ENCODE peak calls at places on chromosomes 11 and 22, in six cellular contexts. One of them, this sample, is unnamed.

GRCh38 chr11:77800445-77800844 is 20.1 kb downstream of the RSF1 start:
- DNase-seq in stimulated activated CD8-positive, alpha-beta memory T cell treated with anti-CD3 and anti-CD28 coated beads, Interleukin-2, amount 100 ng/mL, for 1 hour: no peak
- DNase-seq in right lobe of liver: no peak
- DNase-seq in stimulated activated naive CD4-positive, alpha-beta T cell treated with Interleukin-2 at 50 U/mL for 16 hours: no peak
- DNase-seq in mesendoderm: no peak
- DNase-seq in central memory CD4-positive, alpha-beta T cell: no peak
- DNase-seq in this sample: no peak

GRCh38 chr11:64753380-64754123 is 6.2 kb downstream of the PYGM start:
- DNase-seq in right lobe of liver: no peak
- DNase-seq in central memory CD4-positive, alpha-beta T cell: no peak
- DNase-seq in stimulated activated naive CD4-positive, alpha-beta T cell treated with Interleukin-2 at 50 U/mL for 16 hours: no peak
- DNase-seq in stimulated activated CD8-positive, alpha-beta memory T cell treated with anti-CD3 and anti-CD28 coated beads, Interleukin-2, amount 100 ng/mL, for 1 hour: no peak
- DNase-seq in mesendoderm: no peak
- DNase-seq in this sample: no peak

GRCh38 chr11:58058276-58059010 is 27.7 kb downstream of the OR6Q1 start:
- DNase-seq in stimulated activated CD8-positive, alpha-beta memory T cell treated with anti-CD3 and anti-CD28 coated beads, Interleukin-2, amount 100 ng/mL, for 1 hour: no peak
- DNase-seq in mesendoderm: peak; percentile 76
- DNase-seq in central memory CD4-positive, alpha-beta T cell: no peak
- DNase-seq in right lobe of liver: no peak
- DNase-seq in stimulated activated naive CD4-positive, alpha-beta T cell treated with Interleukin-2 at 50 U/mL for 16 hours: no peak
- DNase-seq in this sample: peak; percentile 71

GRCh38 chr11:33645686-33646085 is 54.9 kb downstream of the C11orf91 start:
- DNase-seq in mesendoderm: no peak
- DNase-seq in stimulated activated naive CD4-positive, alpha-beta T cell treated with Interleukin-2 at 50 U/mL for 16 hours: no peak
- DNase-seq in right lobe of liver: no peak
- DNase-seq in central memory CD4-positive, alpha-beta T cell: no peak
- DNase-seq in stimulated activated CD8-positive, alpha-beta memory T cell treated with anti-CD3 and anti-CD28 coated beads, Interleukin-2, amount 100 ng/mL, for 1 hour: no peak
- DNase-seq in this sample: peak; percentile 7

GRCh38 chr11:12653729-12654128 is 20.5 kb upstream of the TEAD1 start:
- DNase-seq in stimulated activated naive CD4-positive, alpha-beta T cell treated with Interleukin-2 at 50 U/mL for 16 hours: no peak
- DNase-seq in stimulated activated CD8-positive, alpha-beta memory T cell treated with anti-CD3 and anti-CD28 coated beads, Interleukin-2, amount 100 ng/mL, for 1 hour: no peak
- DNase-seq in central memory CD4-positive, alpha-beta T cell: no peak
- DNase-seq in right lobe of liver: no peak
- DNase-seq in mesendoderm: peak; percentile 87
- DNase-seq in this sample: no peak

GRCh38 chr11:130592056-130592455 is 143.6 kb downstream of the ADAMTS15 start:
- DNase-seq in right lobe of liver: no peak
- DNase-seq in central memory CD4-positive, alpha-beta T cell: no peak
- DNase-seq in mesendoderm: no peak
- DNase-seq in stimulated activated naive CD4-positive, alpha-beta T cell treated with Interleukin-2 at 50 U/mL for 16 hours: no peak
- DNase-seq in stimulated activated CD8-positive, alpha-beta memory T cell treated with anti-CD3 and anti-CD28 coated beads, Interleukin-2, amount 100 ng/mL, for 1 hour: no peak
- DNase-seq in this sample: no peak

GRCh38 chr22:24894220-24894975 is 52.1 kb downstream of the LHFPL7 start:
- DNase-seq in stimulated activated CD8-positive, alpha-beta memory T cell treated with anti-CD3 and anti-CD28 coated beads, Interleukin-2, amount 100 ng/mL, for 1 hour: no peak
- DNase-seq in right lobe of liver: peak; percentile 95
- DNase-seq in stimulated activated naive CD4-positive, alpha-beta T cell treated with Interleukin-2 at 50 U/mL for 16 hours: no peak
- DNase-seq in mesendoderm: peak; percentile 29
- DNase-seq in central memory CD4-positive, alpha-beta T cell: no peak
- DNase-seq in this sample: peak; percentile 91

GRCh38 chr11:8338138-8338537 is 74.5 kb upstream of the LMO1 start:
- DNase-seq in stimulated activated CD8-positive, alpha-beta memory T cell treated with anti-CD3 and anti-CD28 coated beads, Interleukin-2, amount 100 ng/mL, for 1 hour: no peak
- DNase-seq in right lobe of liver: peak; percentile 56
- DNase-seq in stimulated activated naive CD4-positive, alpha-beta T cell treated with Interleukin-2 at 50 U/mL for 16 hours: no peak
- DNase-seq in mesendoderm: peak; percentile 62
- DNase-seq in central memory CD4-positive, alpha-beta T cell: no peak
- DNase-seq in this sample: peak; percentile 11

GRCh38 chr11:100574894-100575769 is 112.0 kb upstream of the ARHGAP42 start:
- DNase-seq in stimulated activated naive CD4-positive, alpha-beta T cell treated with Interleukin-2 at 50 U/mL for 16 hours: no peak
- DNase-seq in stimulated activated CD8-positive, alpha-beta memory T cell treated with anti-CD3 and anti-CD28 coated beads, Interleukin-2, amount 100 ng/mL, for 1 hour: no peak
- DNase-seq in right lobe of liver: no peak
- DNase-seq in mesendoderm: peak; percentile 47
- DNase-seq in central memory CD4-positive, alpha-beta T cell: no peak
- DNase-seq in this sample: peak; percentile 32

GRCh38 chr22:30044369-30044768 is 35.9 kb upstream of the HORMAD2 start:
- DNase-seq in right lobe of liver: no peak
- DNase-seq in stimulated activated naive CD4-positive, alpha-beta T cell treated with Interleukin-2 at 50 U/mL for 16 hours: no peak
- DNase-seq in stimulated activated CD8-positive, alpha-beta memory T cell treated with anti-CD3 and anti-CD28 coated beads, Interleukin-2, amount 100 ng/mL, for 1 hour: no peak
- DNase-seq in central memory CD4-positive, alpha-beta T cell: no peak
- DNase-seq in mesendoderm: no peak
- DNase-seq in this sample: no peak

GRCh38 chr11:125111341-125112234 is at the start of gene TMEM218:
- DNase-seq in stimulated activated naive CD4-positive, alpha-beta T cell treated with Interleukin-2 at 50 U/mL for 16 hours: peak; percentile 97
- DNase-seq in mesendoderm: peak; percentile 100
- DNase-seq in stimulated activated CD8-positive, alpha-beta memory T cell treated with anti-CD3 and anti-CD28 coated beads, Interleukin-2, amount 100 ng/mL, for 1 hour: peak; percentile 89
- DNase-seq in central memory CD4-positive, alpha-beta T cell: peak; percentile 96
- DNase-seq in right lobe of liver: peak; percentile 100
- DNase-seq in this sample: peak; percentile 99

GRCh38 chr11:57150454-57150917 is 31.3 kb upstream of the LRRC55 start:
- DNase-seq in central memory CD4-positive, alpha-beta T cell: no peak
- DNase-seq in right lobe of liver: no peak
- DNase-seq in stimulated activated naive CD4-positive, alpha-beta T cell treated with Interleukin-2 at 50 U/mL for 16 hours: no peak
- DNase-seq in mesendoderm: peak; percentile 72
- DNase-seq in stimulated activated CD8-positive, alpha-beta memory T cell treated with anti-CD3 and anti-CD28 coated beads, Interleukin-2, amount 100 ng/mL, for 1 hour: no peak
- DNase-seq in this sample: no peak

GRCh38 chr22:17931400-17931825 is 92.9 kb downstream of the MICAL3 start:
- DNase-seq in central memory CD4-positive, alpha-beta T cell: no peak
- DNase-seq in right lobe of liver: peak; percentile 83
- DNase-seq in stimulated activated naive CD4-positive, alpha-beta T cell treated with Interleukin-2 at 50 U/mL for 16 hours: no peak
- DNase-seq in stimulated activated CD8-positive, alpha-beta memory T cell treated with anti-CD3 and anti-CD28 coated beads, Interleukin-2, amount 100 ng/mL, for 1 hour: no peak
- DNase-seq in mesendoderm: no peak
- DNase-seq in this sample: no peak

GRCh38 chr11:108117746-108118371 is 3.5 kb upstream of the ACAT1 start:
- DNase-seq in central memory CD4-positive, alpha-beta T cell: peak; percentile 12
- DNase-seq in mesendoderm: peak; percentile 44
- DNase-seq in stimulated activated naive CD4-positive, alpha-beta T cell treated with Interleukin-2 at 50 U/mL for 16 hours: no peak
- DNase-seq in right lobe of liver: no peak
- DNase-seq in stimulated activated CD8-positive, alpha-beta memory T cell treated with anti-CD3 and anti-CD28 coated beads, Interleukin-2, amount 100 ng/mL, for 1 hour: no peak
- DNase-seq in this sample: peak; percentile 2

GRCh38 chr11:35619754-35620640 is 1.7 kb downstream of the FJX1 start:
- DNase-seq in stimulated activated CD8-positive, alpha-beta memory T cell treated with anti-CD3 and anti-CD28 coated beads, Interleukin-2, amount 100 ng/mL, for 1 hour: no peak
- DNase-seq in mesendoderm: peak; percentile 97
- DNase-seq in central memory CD4-positive, alpha-beta T cell: no peak
- DNase-seq in right lobe of liver: no peak
- DNase-seq in stimulated activated naive CD4-positive, alpha-beta T cell treated with Interleukin-2 at 50 U/mL for 16 hours: no peak
- DNase-seq in this sample: peak; percentile 35

GRCh38 chr22:39984750-39985149 is 10.0 kb upstream of the FAM83F start:
- DNase-seq in stimulated activated naive CD4-positive, alpha-beta T cell treated with Interleukin-2 at 50 U/mL for 16 hours: no peak
- DNase-seq in central memory CD4-positive, alpha-beta T cell: no peak
- DNase-seq in mesendoderm: no peak
- DNase-seq in stimulated activated CD8-positive, alpha-beta memory T cell treated with anti-CD3 and anti-CD28 coated beads, Interleukin-2, amount 100 ng/mL, for 1 hour: no peak
- DNase-seq in right lobe of liver: no peak
- DNase-seq in this sample: no peak

GRCh38 chr11:37916331-37916730 is 1318.3 kb upstream of the RAG2 start:
- DNase-seq in central memory CD4-positive, alpha-beta T cell: no peak
- DNase-seq in mesendoderm: peak; percentile 79
- DNase-seq in stimulated activated CD8-positive, alpha-beta memory T cell treated with anti-CD3 and anti-CD28 coated beads, Interleukin-2, amount 100 ng/mL, for 1 hour: no peak
- DNase-seq in right lobe of liver: no peak
- DNase-seq in stimulated activated naive CD4-positive, alpha-beta T cell treated with Interleukin-2 at 50 U/mL for 16 hours: no peak
- DNase-seq in this sample: no peak